ENCODE peak calls at places on chromosomes 12 and 14, in seven cellular contexts. One of them, this sample, is unnamed. For H3K36me3, the result is how much of the 10 kb centered on the place peaks cover.

GRCh38 chr12:58310828-58311273 is 369.5 kb downstream of the ATP23 start:
- DNase-seq in heart left ventricle: no peak
- DNase-seq in ovary: no peak
- DNase-seq in kidney epithelial cell: peak
- DNase-seq in cardiac muscle cell: no peak
- DNase-seq in IMR-90: peak
- DNase-seq in Peyer's patch: no peak
- DNase-seq in this sample: no peak

GRCh38 chr12:1595026-1595561 is 713 bp upstream of the FBXL14 start:
- DNase-seq in heart left ventricle: no peak
- DNase-seq in ovary: no peak
- DNase-seq in kidney epithelial cell: no peak
- DNase-seq in cardiac muscle cell: peak
- DNase-seq in IMR-90: no peak
- DNase-seq in Peyer's patch: no peak
- DNase-seq in this sample: no peak

GRCh38 chr12:102992297-102992696 is 34.8 kb downstream of the ASCL1 start:
- DNase-seq in heart left ventricle: no peak
- DNase-seq in ovary: no peak
- DNase-seq in kidney epithelial cell: no peak
- DNase-seq in cardiac muscle cell: no peak
- DNase-seq in IMR-90: no peak
- DNase-seq in Peyer's patch: no peak
- DNase-seq in this sample: no peak

GRCh38 chr12:1619599-1619998 is 9.4 kb upstream of the WNT5B start:
- DNase-seq in heart left ventricle: peak
- DNase-seq in ovary: no peak
- DNase-seq in kidney epithelial cell: no peak
- DNase-seq in cardiac muscle cell: no peak
- DNase-seq in IMR-90: no peak
- DNase-seq in Peyer's patch: peak
- DNase-seq in this sample: peak

GRCh38 chr14:99604766-99605298 is 825 bp upstream of the CCDC85C start:
- DNase-seq in heart left ventricle: no peak
- DNase-seq in ovary: peak
- DNase-seq in kidney epithelial cell: no peak
- DNase-seq in cardiac muscle cell: peak
- DNase-seq in IMR-90: peak
- DNase-seq in Peyer's patch: no peak
- DNase-seq in this sample: peak

GRCh38 chr12:27913999-27914614 is 58.4 kb downstream of the PTHLH start:
- DNase-seq in heart left ventricle: no peak
- DNase-seq in ovary: no peak
- DNase-seq in kidney epithelial cell: no peak
- DNase-seq in cardiac muscle cell: no peak
- DNase-seq in IMR-90: no peak
- DNase-seq in Peyer's patch: no peak
- DNase-seq in this sample: no peak

GRCh38 chr14:83133986-83134664 is 1600.5 kb upstream of the SEL1L start:
- DNase-seq in heart left ventricle: no peak
- DNase-seq in ovary: no peak
- DNase-seq in kidney epithelial cell: no peak
- DNase-seq in cardiac muscle cell: no peak
- DNase-seq in IMR-90: no peak
- DNase-seq in Peyer's patch: no peak
- DNase-seq in this sample: no peak

GRCh38 chr12:3247077-3247476 is 169.9 kb downstream of the TSPAN9 start:
- DNase-seq in heart left ventricle: no peak
- DNase-seq in ovary: no peak
- DNase-seq in kidney epithelial cell: no peak
- DNase-seq in cardiac muscle cell: no peak
- DNase-seq in IMR-90: no peak
- DNase-seq in Peyer's patch: no peak
- DNase-seq in this sample: no peak

GRCh38 chr12:122130150-122130549 is 43.9 kb downstream of the IL31 start:
- DNase-seq in heart left ventricle: no peak
- DNase-seq in ovary: no peak
- DNase-seq in kidney epithelial cell: peak
- DNase-seq in cardiac muscle cell: no peak
- DNase-seq in IMR-90: peak
- DNase-seq in Peyer's patch: no peak
- DNase-seq in this sample: no peak

GRCh38 chr14:52873694-52874093 is 77.2 kb downstream of the FERMT2 start:
- DNase-seq in heart left ventricle: no peak
- DNase-seq in ovary: no peak
- DNase-seq in kidney epithelial cell: no peak
- DNase-seq in cardiac muscle cell: no peak
- DNase-seq in IMR-90: peak
- DNase-seq in Peyer's patch: no peak
- DNase-seq in this sample: no peak

GRCh38 chr12:105292705-105293104 is 37.8 kb upstream of the C12orf75 start:
- DNase-seq in heart left ventricle: no peak
- DNase-seq in ovary: no peak
- DNase-seq in kidney epithelial cell: no peak
- DNase-seq in cardiac muscle cell: no peak
- DNase-seq in IMR-90: peak
- DNase-seq in Peyer's patch: no peak
- DNase-seq in this sample: no peak

GRCh38 chr12:76123301-76124212 is 39.1 kb upstream of the NAP1L1 start:
- DNase-seq in heart left ventricle: no peak
- DNase-seq in ovary: no peak
- DNase-seq in kidney epithelial cell: peak
- DNase-seq in cardiac muscle cell: no peak
- DNase-seq in IMR-90: peak
- DNase-seq in Peyer's patch: no peak
- DNase-seq in this sample: no peak

GRCh38 chr12:108589028-108589839 is 8.7 kb downstream of the TMEM119 start:
- DNase-seq in heart left ventricle: no peak
- DNase-seq in ovary: peak
- DNase-seq in kidney epithelial cell: no peak
- DNase-seq in cardiac muscle cell: no peak
- DNase-seq in IMR-90: no peak
- DNase-seq in Peyer's patch: no peak
- DNase-seq in this sample: peak

GRCh38 chr12:14272954-14273910 is 92.2 kb upstream of the ATF7IP start:
- DNase-seq in heart left ventricle: no peak
- DNase-seq in ovary: no peak
- DNase-seq in kidney epithelial cell: no peak
- DNase-seq in cardiac muscle cell: no peak
- DNase-seq in IMR-90: peak
- DNase-seq in Peyer's patch: no peak
- DNase-seq in this sample: no peak

GRCh38 chr14:100408350-100409015 is 85.3 kb downstream of the SLC25A47 start:
- DNase-seq in heart left ventricle: no peak
- DNase-seq in ovary: no peak
- DNase-seq in kidney epithelial cell: no peak
- DNase-seq in cardiac muscle cell: no peak
- DNase-seq in IMR-90: peak
- DNase-seq in Peyer's patch: peak
- DNase-seq in this sample: peak

GRCh38 chr14:99971087-99971928 is 93.9 kb upstream of the EVL start:
- DNase-seq in heart left ventricle: peak
- DNase-seq in ovary: peak
- DNase-seq in kidney epithelial cell: peak
- DNase-seq in cardiac muscle cell: peak
- DNase-seq in IMR-90: peak
- DNase-seq in Peyer's patch: peak
- DNase-seq in this sample: peak

GRCh38 chr12:84397846-84398245 is 514.8 kb downstream of the SLC6A15 start:
- DNase-seq in heart left ventricle: no peak
- DNase-seq in ovary: no peak
- DNase-seq in kidney epithelial cell: no peak
- DNase-seq in cardiac muscle cell: no peak
- DNase-seq in IMR-90: no peak
- DNase-seq in Peyer's patch: no peak
- DNase-seq in this sample: no peak

GRCh38 chr12:112807452-112807851 is 15.9 kb downstream of the RPH3A start:
- DNase-seq in heart left ventricle: no peak
- DNase-seq in ovary: no peak
- DNase-seq in kidney epithelial cell: no peak
- DNase-seq in cardiac muscle cell: no peak
- DNase-seq in IMR-90: no peak
- DNase-seq in Peyer's patch: no peak
- DNase-seq in this sample: no peak

GRCh38 chr14:36455241-36455627 is 64.8 kb downstream of the NKX2-1 start:
- DNase-seq in heart left ventricle: no peak
- DNase-seq in ovary: no peak
- DNase-seq in kidney epithelial cell: no peak
- DNase-seq in cardiac muscle cell: no peak
- DNase-seq in IMR-90: no peak
- DNase-seq in Peyer's patch: no peak
- DNase-seq in this sample: no peak

GRCh38 chr12:64582862-64583261 is 27.4 kb upstream of the RASSF3 start:
- DNase-seq in heart left ventricle: no peak
- DNase-seq in ovary: no peak
- DNase-seq in kidney epithelial cell: no peak
- DNase-seq in cardiac muscle cell: no peak
- DNase-seq in IMR-90: no peak
- DNase-seq in Peyer's patch: peak
- DNase-seq in this sample: no peak

GRCh38 chr12:19967486-19967885 is 400.9 kb upstream of the PDE3A start:
- DNase-seq in heart left ventricle: no peak
- DNase-seq in ovary: no peak
- DNase-seq in kidney epithelial cell: peak
- DNase-seq in cardiac muscle cell: no peak
- DNase-seq in IMR-90: peak
- DNase-seq in Peyer's patch: no peak
- DNase-seq in this sample: no peak

GRCh38 chr12:95498968-95499367 is 25.0 kb downstream of the METAP2 start:
- DNase-seq in heart left ventricle: no peak
- DNase-seq in ovary: no peak
- DNase-seq in kidney epithelial cell: no peak
- DNase-seq in cardiac muscle cell: no peak
- DNase-seq in IMR-90: no peak
- DNase-seq in Peyer's patch: no peak
- DNase-seq in this sample: no peak

GRCh38 chr12:95494888-95495287 is 20.9 kb downstream of the METAP2 start:
- DNase-seq in heart left ventricle: no peak
- DNase-seq in ovary: no peak
- DNase-seq in kidney epithelial cell: no peak
- DNase-seq in cardiac muscle cell: no peak
- DNase-seq in IMR-90: no peak
- DNase-seq in Peyer's patch: no peak
- DNase-seq in this sample: no peak

GRCh38 chr12:95492462-95492861 is 18.5 kb downstream of the METAP2 start:
- DNase-seq in heart left ventricle: no peak
- DNase-seq in ovary: no peak
- DNase-seq in kidney epithelial cell: no peak
- DNase-seq in cardiac muscle cell: no peak
- DNase-seq in IMR-90: no peak
- DNase-seq in Peyer's patch: no peak
- DNase-seq in this sample: no peak

GRCh38 chr12:95497031-95497430 is 23.1 kb downstream of the METAP2 start:
- DNase-seq in heart left ventricle: no peak
- DNase-seq in ovary: no peak
- DNase-seq in kidney epithelial cell: no peak
- DNase-seq in cardiac muscle cell: no peak
- DNase-seq in IMR-90: no peak
- DNase-seq in Peyer's patch: no peak
- DNase-seq in this sample: no peak

GRCh38 chr12:95495433-95495832 is 21.5 kb downstream of the METAP2 start:
- DNase-seq in heart left ventricle: no peak
- DNase-seq in ovary: no peak
- DNase-seq in kidney epithelial cell: no peak
- DNase-seq in cardiac muscle cell: no peak
- DNase-seq in IMR-90: no peak
- DNase-seq in Peyer's patch: no peak
- DNase-seq in this sample: no peak
- H3K36me3 ChIP-seq in heart left ventricle: half or more
- H3K36me3 ChIP-seq in ovary: under half
- H3K36me3 ChIP-seq in kidney epithelial cell: under half
- H3K36me3 ChIP-seq in cardiac muscle cell: half or more
- H3K36me3 ChIP-seq in IMR-90: under half
- H3K36me3 ChIP-seq in Peyer's patch: under half
- H3K36me3 ChIP-seq in this sample: half or more

GRCh38 chr14:61177279-61178225 is 103.6 kb downstream of the TMEM30B start:
- DNase-seq in heart left ventricle: no peak
- DNase-seq in ovary: no peak
- DNase-seq in kidney epithelial cell: no peak
- DNase-seq in cardiac muscle cell: no peak
- DNase-seq in IMR-90: peak
- DNase-seq in Peyer's patch: no peak
- DNase-seq in this sample: no peak
- TF ChIP-seq CTCF in heart left ventricle: no peak
- TF ChIP-seq CTCF in ovary: no peak
- TF ChIP-seq CTCF in kidney epithelial cell: no peak
- TF ChIP-seq CTCF in cardiac muscle cell: no peak
- TF ChIP-seq CTCF in IMR-90: no peak
- TF ChIP-seq CTCF in Peyer's patch: no peak
- TF ChIP-seq CTCF in this sample: no peak

DNA sequence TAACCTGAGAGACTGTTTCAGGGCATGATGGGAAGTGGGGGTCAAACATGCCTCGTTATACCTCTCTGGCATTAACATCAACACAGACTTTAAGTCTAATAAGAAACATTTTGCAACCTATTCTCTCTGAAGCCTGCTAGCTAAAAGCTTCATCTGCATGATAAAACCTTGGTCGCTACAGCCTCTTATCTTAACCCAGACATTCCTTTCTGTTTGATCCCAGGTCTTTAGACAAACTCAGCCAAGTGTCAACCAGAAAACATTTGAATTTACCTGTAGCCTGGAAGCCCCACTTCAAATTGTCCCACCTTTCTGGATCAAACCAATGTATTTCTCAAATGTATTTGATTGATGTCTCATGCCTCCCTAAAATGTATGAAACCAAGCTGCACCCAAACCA is 9.1 kb downstream of the PPP2R3C start:
- DNase-seq in heart left ventricle: no peak
- DNase-seq in ovary: no peak
- DNase-seq in kidney epithelial cell: no peak
- DNase-seq in cardiac muscle cell: no peak
- DNase-seq in IMR-90: no peak
- DNase-seq in Peyer's patch: no peak
- DNase-seq in this sample: no peak
- H3K36me3 ChIP-seq in heart left ventricle: half or more
- H3K36me3 ChIP-seq in ovary: under half
- H3K36me3 ChIP-seq in kidney epithelial cell: under half
- H3K36me3 ChIP-seq in cardiac muscle cell: under half
- H3K36me3 ChIP-seq in IMR-90: under half
- H3K36me3 ChIP-seq in Peyer's patch: under half
- H3K36me3 ChIP-seq in this sample: half or more

DNA sequence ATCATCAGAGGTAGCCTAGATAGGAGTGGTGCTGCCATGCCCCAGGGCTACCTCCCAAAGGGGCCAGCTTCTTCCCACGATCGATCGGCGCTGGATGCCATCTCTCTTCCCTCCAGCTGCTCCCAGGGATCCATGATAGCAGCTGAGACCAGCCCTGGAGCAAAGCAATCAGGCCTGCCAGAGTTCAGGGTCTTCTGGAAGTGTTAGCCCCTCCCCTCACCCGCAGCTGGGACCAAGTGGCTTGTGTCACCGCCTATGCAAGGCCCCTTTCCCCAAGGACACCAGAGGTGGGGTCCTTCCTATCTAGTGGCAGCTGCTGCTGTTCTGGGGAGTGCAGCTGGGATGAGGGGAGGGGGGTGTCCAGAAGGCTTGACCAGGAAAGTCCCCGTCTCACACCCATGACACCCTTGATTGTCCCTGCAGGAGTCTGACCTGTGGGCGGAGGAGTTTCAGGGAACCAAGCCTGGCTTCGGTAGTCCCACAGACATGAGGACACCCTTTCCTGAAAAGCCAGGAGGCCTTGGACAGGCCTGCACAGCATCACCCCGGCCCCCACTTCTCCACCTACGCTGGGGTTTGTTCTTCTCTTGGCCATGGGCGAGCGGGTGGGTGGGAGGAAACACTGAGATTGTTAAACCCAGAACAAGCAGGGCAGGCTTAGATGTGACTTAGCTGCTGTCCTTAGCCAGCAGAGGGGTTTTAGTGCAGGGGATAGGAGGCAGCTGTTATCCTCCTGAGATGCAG is 86.8 kb downstream of the IRF2BPL start:
- DNase-seq in heart left ventricle: no peak
- DNase-seq in ovary: no peak
- DNase-seq in kidney epithelial cell: no peak
- DNase-seq in cardiac muscle cell: peak
- DNase-seq in IMR-90: no peak
- DNase-seq in Peyer's patch: no peak
- DNase-seq in this sample: no peak
- TF ChIP-seq CTCF in heart left ventricle: no peak
- TF ChIP-seq CTCF in ovary: no peak
- TF ChIP-seq CTCF in kidney epithelial cell: no peak
- TF ChIP-seq CTCF in cardiac muscle cell: no peak
- TF ChIP-seq CTCF in IMR-90: no peak
- TF ChIP-seq CTCF in Peyer's patch: no peak
- TF ChIP-seq CTCF in this sample: no peak

This sample was measured in upper lobe of right lung.